ENCODE peak calls at places on chromosome 16, in five cellular contexts. One of them, this sample, is unnamed.
A peak's percentile ranks its signal among the peaks of the same experiment; 100 is the strongest.

GRCh38 chr16:87864331-87864989 is 4.8 kb downstream of the SLC7A5 start:
- DNase-seq in GM23338: peak; percentile 52
- DNase-seq in AG08395: no peak
- DNase-seq in NCI-H2081: peak; percentile 17
- DNase-seq in uterus: no peak
- DNase-seq in this sample: peak; percentile 72

GRCh38 chr16:30896890-30897730 is 696 bp downstream of the CTF1 start:
- DNase-seq in GM23338: peak; percentile 98
- DNase-seq in AG08395: peak; percentile 93
- DNase-seq in NCI-H2081: peak; percentile 72
- DNase-seq in uterus: peak; percentile 90
- DNase-seq in this sample: peak; percentile 94

GRCh38 chr16:70630960-70631745 is 15.2 kb upstream of the IL34 start:
- DNase-seq in GM23338: no peak
- DNase-seq in AG08395: no peak
- DNase-seq in NCI-H2081: no peak
- DNase-seq in uterus: no peak
- DNase-seq in this sample: no peak

GRCh38 chr16:4506450-4506849 is 30.3 kb downstream of the HMOX2 start:
- DNase-seq in GM23338: peak; percentile 93
- DNase-seq in AG08395: peak; percentile 83
- DNase-seq in NCI-H2081: peak; percentile 68
- DNase-seq in uterus: peak; percentile 70
- DNase-seq in this sample: peak; percentile 80

GRCh38 chr16:20323591-20324117 is 3.7 kb downstream of the GP2 start:
- DNase-seq in GM23338: peak; percentile 9
- DNase-seq in AG08395: no peak
- DNase-seq in NCI-H2081: no peak
- DNase-seq in uterus: no peak
- DNase-seq in this sample: peak; percentile 36

GRCh38 chr16:21100447-21100846 is 50.2 kb downstream of the DNAH3 start:
- DNase-seq in GM23338: no peak
- DNase-seq in AG08395: peak; percentile 58
- DNase-seq in NCI-H2081: peak; percentile 37
- DNase-seq in uterus: no peak
- DNase-seq in this sample: no peak

GRCh38 chr16:65373095-65373494 is 251.2 kb upstream of the CDH11 start:
- DNase-seq in GM23338: no peak
- DNase-seq in AG08395: no peak
- DNase-seq in NCI-H2081: no peak
- DNase-seq in uterus: no peak
- DNase-seq in this sample: no peak

GRCh38 chr16:66131156-66131807 is 235.2 kb upstream of the CDH5 start:
- DNase-seq in GM23338: no peak
- DNase-seq in AG08395: no peak
- DNase-seq in NCI-H2081: no peak
- DNase-seq in uterus: no peak
- DNase-seq in this sample: no peak

GRCh38 chr16:73051216-73051615 is 3.3 kb upstream of the ZFHX3 start:
- DNase-seq in GM23338: no peak
- DNase-seq in AG08395: no peak
- DNase-seq in NCI-H2081: no peak
- DNase-seq in uterus: no peak
- DNase-seq in this sample: no peak

GRCh38 chr16:83441523-83441922 is 366.3 kb upstream of the HSBP1 start:
- DNase-seq in GM23338: no peak
- DNase-seq in AG08395: peak; percentile 30
- DNase-seq in NCI-H2081: no peak
- DNase-seq in uterus: no peak
- DNase-seq in this sample: peak; percentile 5

GRCh38 chr16:84040823-84041391 is 1.7 kb downstream of the SLC38A8 start:
- DNase-seq in GM23338: no peak
- DNase-seq in AG08395: peak; percentile 68
- DNase-seq in NCI-H2081: no peak
- DNase-seq in uterus: no peak
- DNase-seq in this sample: peak; percentile 59

GRCh38 chr16:65274576-65274975 is 152.7 kb upstream of the CDH11 start:
- DNase-seq in GM23338: no peak
- DNase-seq in AG08395: peak; percentile 12
- DNase-seq in NCI-H2081: no peak
- DNase-seq in uterus: no peak
- DNase-seq in this sample: no peak

GRCh38 chr16:4618645-4619418 is 4.1 kb upstream of the UBALD1 start:
- DNase-seq in GM23338: no peak
- DNase-seq in AG08395: no peak
- DNase-seq in NCI-H2081: peak; percentile 5
- DNase-seq in uterus: no peak
- DNase-seq in this sample: peak; percentile 81

GRCh38 chr16:1312459-1312801 is 3.0 kb downstream of the UBE2I start:
- DNase-seq in GM23338: no peak
- DNase-seq in AG08395: no peak
- DNase-seq in NCI-H2081: no peak
- DNase-seq in uterus: no peak
- DNase-seq in this sample: no peak

GRCh38 chr16:78005881-78006280 is 16.5 kb upstream of the CLEC3A start:
- DNase-seq in GM23338: peak; percentile 85
- DNase-seq in AG08395: no peak
- DNase-seq in NCI-H2081: no peak
- DNase-seq in uterus: no peak
- DNase-seq in this sample: peak; percentile 21

GRCh38 chr16:85545227-85545818 is 67.8 kb upstream of the GSE1 start:
- DNase-seq in GM23338: no peak
- DNase-seq in AG08395: no peak
- DNase-seq in NCI-H2081: no peak
- DNase-seq in uterus: no peak
- DNase-seq in this sample: no peak

GRCh38 chr16:67928147-67928546 is 3.5 kb downstream of the CTRL start:
- DNase-seq in GM23338: no peak
- DNase-seq in AG08395: no peak
- DNase-seq in NCI-H2081: no peak
- DNase-seq in uterus: no peak
- DNase-seq in this sample: no peak

GRCh38 chr16:49345829-49346228 is 27.8 kb upstream of the C16orf78 start:
- DNase-seq in GM23338: peak; percentile 78
- DNase-seq in AG08395: no peak
- DNase-seq in NCI-H2081: no peak
- DNase-seq in uterus: no peak
- DNase-seq in this sample: no peak

GRCh38 chr16:28513484-28514181 is 7.0 kb upstream of the IL27 start:
- DNase-seq in GM23338: no peak
- DNase-seq in AG08395: no peak
- DNase-seq in NCI-H2081: no peak
- DNase-seq in uterus: no peak
- DNase-seq in this sample: no peak

GRCh38 chr16:56981729-56982271 is 7.6 kb upstream of the NLRC5 start:
- DNase-seq in GM23338: no peak
- DNase-seq in AG08395: no peak
- DNase-seq in NCI-H2081: no peak
- DNase-seq in uterus: no peak
- DNase-seq in this sample: no peak

GRCh38 chr16:53974484-53975115 is 270.6 kb downstream of the FTO start:
- DNase-seq in GM23338: no peak
- DNase-seq in AG08395: no peak
- DNase-seq in NCI-H2081: no peak
- DNase-seq in uterus: no peak
- DNase-seq in this sample: no peak